ENCODE peak calls at places on chromosome 13, in seven cellular contexts. B is BE2C, M is heart left ventricle, V is cardiac fibroblast, D is esophagus muscularis mucosa, N is brain microvascular endothelial cell, C is AG09309. O is an unnamed sample.

GRCh38 chr13:94154362-94154761 is 325.1 kb downstream of the DCT start:
- DNase-seq in B (no peak), M (no peak), V (peak; percentile 83), D (no peak), N (peak; percentile 32), C (peak; percentile 38), O (no peak)

GRCh38 chr13:41284512-41285288 is 21.3 kb upstream of the MTRF1 start:
- DNase-seq in B (no peak), M (no peak), V (peak; percentile 73), D (no peak), N (peak; percentile 75), C (peak; percentile 79), O (no peak)

GRCh38 chr13:102779426-102780159 is 6.0 kb upstream of the TEX30 start:
- DNase-seq in B (no peak), M (no peak), V (no peak), D (no peak), N (no peak), C (no peak), O (no peak)

GRCh38 chr13:110726726-110727125 is 13.2 kb downstream of the ING1 start:
- DNase-seq in B (no peak), M (no peak), V (no peak), D (no peak), N (no peak), C (no peak), O (no peak)

GRCh38 chr13:75482070-75482819 is at the start of gene TBC1D4:
- DNase-seq in B (peak; percentile 95), M (peak; percentile 92), V (peak; percentile 96), D (peak; percentile 94), N (peak; percentile 82), C (peak; percentile 62), O (no peak)

GRCh38 chr13:94162289-94162688 is 317.2 kb downstream of the DCT start:
- DNase-seq in B (no peak), M (no peak), V (peak; percentile 11), D (no peak), N (no peak), C (no peak), O (no peak)

GRCh38 chr13:48434203-48434602 is 21.3 kb upstream of the LPAR6 start:
- DNase-seq in B (no peak), M (no peak), V (no peak), D (no peak), N (no peak), C (no peak), O (no peak)

GRCh38 chr13:66138172-66138811 is 1091.8 kb downstream of the PCDH9 start:
- DNase-seq in B (no peak), M (no peak), V (no peak), D (no peak), N (no peak), C (no peak), O (no peak)

GRCh38 chr13:77985866-77986636 is 67.4 kb upstream of the EDNRB start:
- DNase-seq in B (no peak), M (no peak), V (no peak), D (no peak), N (no peak), C (no peak), O (no peak)

GRCh38 chr13:41019027-41019487 is at the start of gene ELF1:
- DNase-seq in B (no peak), M (no peak), V (peak; percentile 57), D (no peak), N (peak; percentile 48), C (no peak), O (no peak)

GRCh38 chr13:34153428-34154180 is 335.7 kb downstream of the RFC3 start:
- DNase-seq in B (peak; percentile 19), M (no peak), V (peak; percentile 38), D (no peak), N (no peak), C (no peak), O (no peak)

GRCh38 chr13:88086577-88086976 is 415.4 kb downstream of the SLITRK5 start:
- DNase-seq in B (no peak), M (no peak), V (no peak), D (no peak), N (no peak), C (no peak), O (no peak)

GRCh38 chr13:110382229-110382628 is 75.1 kb downstream of the COL4A2 start:
- DNase-seq in B (no peak), M (no peak), V (peak; percentile 85), D (no peak), N (peak; percentile 83), C (no peak), O (no peak)

GRCh38 chr13:33016414-33017409 is at the start of gene KL:
- DNase-seq in B (peak; percentile 28), M (peak; percentile 78), V (no peak), D (no peak), N (no peak), C (no peak), O (no peak)

GRCh38 chr13:24851546-24851945 is 87.6 kb downstream of the RNF17 start:
- DNase-seq in B (no peak), M (no peak), V (no peak), D (no peak), N (no peak), C (no peak), O (no peak)

DNA sequence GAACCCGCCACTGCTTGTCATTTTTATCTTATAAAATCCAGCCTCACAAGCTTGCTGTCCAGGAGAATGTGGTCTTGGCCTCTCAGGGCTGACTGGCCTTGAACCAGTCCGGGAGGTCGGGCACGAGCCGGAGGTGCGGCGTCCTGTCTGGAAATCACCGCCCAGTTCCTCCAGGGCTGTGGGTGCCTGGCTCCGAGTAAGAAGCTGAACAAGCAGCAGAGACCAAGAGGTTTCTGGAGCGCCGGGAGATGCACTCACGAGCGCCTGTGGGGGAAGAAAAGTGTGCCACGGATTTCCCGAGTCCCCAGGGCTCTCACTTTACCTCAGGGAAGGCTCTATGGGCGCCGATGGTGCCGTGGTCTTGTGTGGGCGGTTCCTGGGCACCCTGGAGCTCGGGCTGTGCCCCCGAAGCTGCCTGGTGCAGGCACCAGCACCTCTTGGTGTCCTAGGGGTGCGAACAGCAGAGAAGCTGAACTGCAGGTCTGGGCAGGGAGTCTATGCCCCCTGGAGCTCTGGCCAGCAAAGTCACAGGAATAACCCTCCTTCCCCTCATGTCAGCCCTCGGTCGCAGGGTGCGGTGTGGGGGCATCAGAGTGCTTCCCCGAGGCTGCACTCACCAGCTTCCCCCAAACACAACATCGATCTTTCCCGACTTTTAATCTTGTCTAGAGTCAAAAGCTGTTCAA is 50.0 kb downstream of the GAS6 start:
- DNase-seq in B (no peak), M (peak; percentile 60), V (peak; percentile 70), D (no peak), N (no peak), C (no peak), O (no peak)
- H3K4me3 ChIP-seq in B (no peak overlapping the region), M (no peak overlapping the region), V (no peak overlapping the region), D (no peak overlapping the region), N (no peak overlapping the region), C (no peak overlapping the region), O (no peak overlapping the region)

GRCh38 chr13:85379433-85379832 is 419.8 kb downstream of the SLITRK6 start:
- DNase-seq in B (no peak), M (no peak), V (no peak), D (no peak), N (no peak), C (no peak), O (no peak)
- H3K4me3 ChIP-seq in B (peak overlapping the region; percentile 25), M (no peak overlapping the region), V (no peak overlapping the region), D (no peak overlapping the region), N (no peak overlapping the region), C (no peak overlapping the region), O (no peak overlapping the region)

GRCh38 chr13:99221567-99222239 is 21.0 kb downstream of the UBAC2 start:
- DNase-seq in B (no peak), M (no peak), V (no peak), D (peak; percentile 50), N (no peak), C (no peak), O (no peak)
- H3K4me3 ChIP-seq in B (no peak overlapping the region), M (no peak overlapping the region), V (no peak overlapping the region), D (no peak overlapping the region), N (no peak overlapping the region), C (no peak overlapping the region), O (no peak overlapping the region)

GRCh38 chr13:23550164-23550563 is 20.0 kb upstream of the TNFRSF19 start:
- DNase-seq in B (no peak), M (no peak), V (no peak), D (no peak), N (no peak), C (no peak), O (no peak)

GRCh38 chr13:23544668-23545067 is 25.5 kb upstream of the TNFRSF19 start:
- DNase-seq in B (no peak), M (no peak), V (no peak), D (peak; percentile 72), N (no peak), C (no peak), O (no peak)

GRCh38 chr13:23551213-23552008 is 18.8 kb upstream of the TNFRSF19 start:
- DNase-seq in B (no peak), M (no peak), V (no peak), D (peak; percentile 70), N (no peak), C (no peak), O (no peak)

GRCh38 chr13:23549724-23550123 is 20.5 kb upstream of the TNFRSF19 start:
- DNase-seq in B (no peak), M (no peak), V (no peak), D (no peak), N (no peak), C (no peak), O (no peak)

GRCh38 chr13:23547000-23547590 is 23.1 kb upstream of the TNFRSF19 start:
- DNase-seq in B (peak; percentile 31), M (peak; percentile 80), V (peak; percentile 56), D (peak; percentile 78), N (no peak), C (no peak), O (no peak)
- H3K4me3 ChIP-seq in B (peak overlapping the region; percentile 64), M (peak overlapping the region; percentile 41), V (peak overlapping the region; percentile 56), D (peak overlapping the region; percentile 53), N (peak overlapping the region; percentile 66), C (peak overlapping the region; percentile 62), O (peak overlapping the region; percentile 38)

GRCh38 chr13:49497272-49497671 is 1.5 kb downstream of the PHF11 start:
- DNase-seq in B (no peak), M (no peak), V (no peak), D (no peak), N (no peak), C (no peak), O (no peak)
- H3K4me3 ChIP-seq in B (no peak overlapping the region), M (no peak overlapping the region), V (no peak overlapping the region), D (no peak overlapping the region), N (no peak overlapping the region), C (no peak overlapping the region), O (no peak overlapping the region)

GRCh38 chr13:97079726-97080125 is 85.5 kb upstream of the OXGR1 start:
- DNase-seq in B (no peak), M (no peak), V (no peak), D (no peak), N (no peak), C (no peak), O (no peak)

GRCh38 chr13:97074618-97075017 is 80.3 kb upstream of the OXGR1 start:
- DNase-seq in B (no peak), M (no peak), V (no peak), D (no peak), N (no peak), C (no peak), O (no peak)

GRCh38 chr13:97072297-97072696 is 78.0 kb upstream of the OXGR1 start:
- DNase-seq in B (no peak), M (no peak), V (no peak), D (no peak), N (no peak), C (no peak), O (no peak)

GRCh38 chr13:97076898-97077297 is 82.6 kb upstream of the OXGR1 start:
- DNase-seq in B (no peak), M (no peak), V (peak; percentile 71), D (no peak), N (peak; percentile 7), C (no peak), O (no peak)
- H3K4me3 ChIP-seq in B (no peak overlapping the region), M (no peak overlapping the region), V (no peak overlapping the region), D (no peak overlapping the region), N (no peak overlapping the region), C (no peak overlapping the region), O (no peak overlapping the region)

GRCh38 chr13:27924529-27925141 is 4.8 kb downstream of the PDX1 start:
- DNase-seq in B (no peak), M (no peak), V (no peak), D (no peak), N (no peak), C (no peak), O (no peak)
- H3K4me3 ChIP-seq in B (no peak overlapping the region), M (no peak overlapping the region), V (no peak overlapping the region), D (no peak overlapping the region), N (no peak overlapping the region), C (no peak overlapping the region), O (no peak overlapping the region)

O was measured in vagina.